ENCODE peak calls at places on chromosomes 4 and X, in five cellular contexts. X, L, A, K and H are unnamed samples. For H3K36me3, the result is how much of the 10 kb centered on the place peaks cover.

GRCh38 chr4:26171953-26172352 is 148.9 kb upstream of the RBPJ start:
- DNase-seq in X (no peak), L (no peak), A (no peak), K (no peak), H (peak)

GRCh38 chr4:73711989-73712388 is 28.4 kb upstream of the CXCL8 start:
- DNase-seq in X (no peak), L (no peak), A (no peak), K (no peak), H (no peak)

GRCh38 chr4:139656614-139657486 is 8.8 kb upstream of the MGST2 start:
- DNase-seq in X (no peak), L (peak), A (peak), K (no peak), H (no peak)

GRCh38 chrX:124239911-124240310 is 92.5 kb upstream of the TEX13D start:
- DNase-seq in X (no peak), L (no peak), A (no peak), K (no peak), H (no peak)

GRCh38 chr4:159926871-159927270 is 824.0 kb downstream of the RAPGEF2 start:
- DNase-seq in X (no peak), L (peak), A (no peak), K (no peak), H (no peak)

GRCh38 chrX:47749185-47749967 is 87.3 kb upstream of the ZNF81 start:
- DNase-seq in X (no peak), L (no peak), A (no peak), K (no peak), H (no peak)

GRCh38 chr4:108991929-108992328 is 229.1 kb upstream of the ETNPPL start:
- DNase-seq in X (no peak), L (peak), A (no peak), K (no peak), H (peak)

GRCh38 chr4:140052050-140052449 is 101.9 kb downstream of the MAML3 start:
- DNase-seq in X (peak), L (peak), A (peak), K (no peak), H (no peak)

GRCh38 chr4:98046665-98047064 is 96.6 kb downstream of the STPG2 start:
- DNase-seq in X (no peak), L (peak), A (no peak), K (no peak), H (no peak)

GRCh38 chr4:113674251-113674650 is 87.3 kb downstream of the CAMK2D start:
- DNase-seq in X (no peak), L (no peak), A (no peak), K (no peak), H (no peak)

GRCh38 chr4:53800741-53801140 is 209.5 kb upstream of the LNX1 start:
- DNase-seq in X (no peak), L (no peak), A (no peak), K (no peak), H (no peak)

GRCh38 chr4:103199009-103199408 is 866 bp upstream of the CENPE start:
- DNase-seq in X (no peak), L (no peak), A (no peak), K (no peak), H (no peak)

DNA sequence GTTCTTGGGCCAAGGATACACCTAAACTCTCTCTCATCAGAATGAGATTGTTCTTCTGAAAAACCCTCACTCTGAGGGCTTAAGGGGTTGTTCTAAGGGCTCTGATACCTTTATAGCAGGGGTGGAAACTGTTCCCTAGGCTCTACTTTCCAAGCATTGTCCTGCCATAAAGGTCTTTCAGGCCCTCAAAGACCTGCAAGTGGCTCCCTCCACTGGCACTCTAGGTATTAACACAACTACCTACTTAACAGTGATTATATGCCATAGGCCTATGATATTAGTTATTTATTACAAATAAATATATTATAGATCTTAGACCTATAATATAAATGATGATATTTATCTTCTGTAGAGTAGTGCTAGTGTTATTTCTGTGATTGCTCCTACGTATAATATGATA is 473.7 kb upstream of the RPS6KA3 start:
- DNase-seq in X (no peak), L (no peak), A (no peak), K (no peak), H (no peak)
- H3K4me3 ChIP-seq in X (no peak), L (no peak), A (no peak), K (no peak), H (no peak)

DNA sequence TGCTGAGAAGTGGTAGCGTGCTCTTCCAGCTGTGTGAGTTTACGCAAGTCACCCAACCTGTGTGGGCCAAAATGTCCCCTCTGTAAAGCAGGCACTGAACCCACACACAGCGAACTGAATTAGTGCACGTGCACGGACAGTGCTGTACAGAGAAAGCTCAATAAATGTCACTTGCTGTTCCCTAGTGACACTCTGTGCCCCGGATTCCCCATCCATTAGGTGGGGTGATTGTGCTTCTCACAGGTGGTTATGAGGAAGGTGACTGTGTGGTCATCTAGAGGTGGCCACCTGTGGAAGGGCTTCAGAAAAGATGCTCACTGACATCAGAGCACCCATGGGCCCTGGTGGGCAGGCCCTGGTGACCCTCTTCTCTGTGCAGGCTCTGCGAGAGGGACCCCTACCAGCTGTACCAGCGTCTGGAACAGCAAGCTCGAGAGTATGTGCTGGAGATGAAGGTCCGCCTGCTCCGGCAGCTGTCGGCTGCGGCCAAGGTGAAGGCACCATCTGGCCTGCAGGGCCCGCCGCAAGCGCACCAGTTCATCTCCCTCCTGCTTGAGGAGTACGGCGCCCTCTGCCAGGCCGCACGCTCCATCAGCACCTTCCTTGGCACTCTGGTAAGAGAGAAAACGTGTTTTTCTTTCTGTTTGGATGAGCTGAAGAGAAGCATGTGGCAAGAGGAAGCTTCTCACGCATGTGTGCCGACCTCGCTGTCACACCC is 94.3 kb downstream of the FAM193A start:
- DNase-seq in X (peak), L (no peak), A (no peak), K (no peak), H (no peak)
- TF ChIP-seq CTCF in X (no peak), L (no peak), A (no peak), K (no peak), H (no peak)

GRCh38 chrX:71245159-71245558 is 8.8 kb downstream of the ZMYM3 start:
- DNase-seq in X (no peak), L (no peak), A (no peak), K (no peak), H (no peak)

DNA sequence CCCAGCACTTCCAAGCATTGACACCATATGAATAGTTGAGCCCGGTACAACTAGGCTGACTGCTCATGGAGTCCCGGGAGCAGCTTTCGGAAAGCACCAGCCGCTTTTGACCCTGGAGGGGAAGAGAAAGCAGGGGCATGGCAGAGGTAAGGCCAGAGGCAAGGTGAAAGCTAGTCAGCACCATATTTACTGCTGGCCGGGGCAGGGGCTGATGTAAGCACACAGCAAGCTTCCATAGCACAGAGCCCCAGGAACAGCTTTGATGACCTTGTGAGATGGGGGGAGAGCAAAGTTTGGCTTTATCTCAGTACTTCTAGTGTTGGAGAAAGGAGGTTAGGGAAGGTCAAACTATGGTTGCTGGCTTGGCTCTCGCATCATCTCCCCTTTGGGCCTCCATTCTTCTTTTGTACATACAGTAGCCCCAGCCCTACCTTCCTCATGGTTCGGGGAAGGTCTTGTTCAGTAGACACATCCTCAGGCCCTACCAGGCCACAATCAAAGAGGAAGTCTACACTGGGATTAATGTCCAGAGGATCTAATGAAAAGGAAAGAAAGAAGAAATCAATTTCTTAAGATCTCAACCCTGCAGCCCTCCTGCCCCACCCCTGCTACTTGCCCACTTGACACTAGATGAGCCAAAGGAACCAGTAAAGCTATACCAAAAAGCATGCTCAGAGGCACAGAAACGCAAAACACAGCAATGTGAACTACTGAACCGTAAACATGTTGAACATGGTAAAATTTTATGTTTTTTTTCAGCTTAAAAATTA is 9.4 kb downstream of the ZMYM3 start:
- DNase-seq in X (no peak), L (no peak), A (no peak), K (no peak), H (no peak)
- H3K36me3 ChIP-seq in X (under half), L (under half), A (under half), K (half or more), H (under half)

GRCh38 chrX:19682712-19683331 is 167.5 kb upstream of the MAP3K15 start:
- DNase-seq in X (no peak), L (no peak), A (peak), K (peak), H (peak)
- H3K4me3 ChIP-seq in X (no peak), L (no peak), A (no peak), K (no peak), H (no peak)

GRCh38 chrX:32408389-32408788 is 803.0 kb downstream of the DMD start:
- DNase-seq in X (no peak), L (no peak), A (no peak), K (no peak), H (no peak)
- TF ChIP-seq CTCF in X (no peak), L (no peak), A (no peak), K (no peak), H (peak)

DNA sequence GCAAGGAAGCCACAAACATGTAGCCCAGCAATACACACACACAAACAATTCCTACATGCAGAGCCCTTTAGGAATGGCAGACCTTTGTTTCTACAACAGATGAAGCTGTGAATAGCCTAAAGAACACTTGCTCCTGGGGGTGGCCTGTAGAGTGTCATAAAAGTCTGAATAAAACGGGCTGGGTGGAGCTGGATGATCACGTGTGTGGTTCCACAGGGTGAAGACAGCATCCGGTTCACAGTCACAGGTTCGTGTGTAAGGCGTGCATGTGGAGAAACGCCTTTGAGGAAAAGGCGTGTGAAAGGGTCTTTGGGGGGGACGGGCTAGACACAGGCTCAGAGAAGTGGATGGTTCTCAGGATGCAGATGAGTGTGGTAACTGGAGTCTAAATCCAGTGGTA is 156.1 kb downstream of the AFAP1 start:
- DNase-seq in X (no peak), L (no peak), A (peak), K (no peak), H (no peak)
- H3K36me3 ChIP-seq in X (under half), L (under half), A (under half), K (under half), H (under half)

GRCh38 chr4:3384391-3384770 is 57.4 kb upstream of the HGFAC start:
- DNase-seq in X (no peak), L (peak), A (peak), K (peak), H (no peak)

GRCh38 chr4:3384771-3385701 is 56.7 kb upstream of the HGFAC start:
- DNase-seq in X (no peak), L (peak), A (peak), K (peak), H (no peak)

GRCh38 chr4:3386486-3386885 is 55.3 kb upstream of the HGFAC start:
- DNase-seq in X (no peak), L (peak), A (no peak), K (no peak), H (no peak)

GRCh38 chr4:3387154-3387942 is 54.4 kb upstream of the HGFAC start:
- DNase-seq in X (peak), L (peak), A (no peak), K (peak), H (no peak)

GRCh38 chr4:3385719-3386440 is 55.9 kb upstream of the HGFAC start:
- DNase-seq in X (no peak), L (peak), A (no peak), K (peak), H (no peak)
- H3K4me3 ChIP-seq in X (no peak), L (peak), A (no peak), K (peak), H (no peak)